ENCODE peak calls at places on chromosome 11, in four cellular contexts. One of them, this sample, is unnamed.

GRCh38 chr11:62044639-62045121 is 77.2 kb upstream of the FTH1 start:
- DNase-seq in stomach: no peak
- DNase-seq in HL-60: no peak
- DNase-seq in H1: no peak
- DNase-seq in this sample: no peak

GRCh38 chr11:106021181-106021966 is 666 bp downstream of the MSANTD4 start:
- DNase-seq in stomach: no peak
- DNase-seq in HL-60: no peak
- DNase-seq in H1: no peak
- DNase-seq in this sample: peak

GRCh38 chr11:73429121-73429740 is 53.0 kb downstream of the RELT start:
- DNase-seq in stomach: no peak
- DNase-seq in HL-60: no peak
- DNase-seq in H1: no peak
- DNase-seq in this sample: no peak

GRCh38 chr11:134506046-134506445 is 94.0 kb upstream of the B3GAT1 start:
- DNase-seq in stomach: no peak
- DNase-seq in HL-60: no peak
- DNase-seq in H1: no peak
- DNase-seq in this sample: no peak

GRCh38 chr11:92259861-92260260 is 35.2 kb downstream of the FAT3 start:
- DNase-seq in stomach: no peak
- DNase-seq in HL-60: no peak
- DNase-seq in H1: no peak
- DNase-seq in this sample: no peak

GRCh38 chr11:78039919-78040671 is 17.0 kb upstream of the KCTD14 start:
- DNase-seq in stomach: peak
- DNase-seq in HL-60: no peak
- DNase-seq in H1: no peak
- DNase-seq in this sample: peak

GRCh38 chr11:73267921-73268540 is 4.1 kb upstream of the P2RY6 start:
- DNase-seq in stomach: peak
- DNase-seq in HL-60: no peak
- DNase-seq in H1: no peak
- DNase-seq in this sample: no peak

GRCh38 chr11:70243912-70244652 is 26.4 kb upstream of the PPFIA1 start:
- DNase-seq in stomach: no peak
- DNase-seq in HL-60: no peak
- DNase-seq in H1: no peak
- DNase-seq in this sample: no peak

GRCh38 chr11:91872216-91872615 is 352.4 kb upstream of the FAT3 start:
- DNase-seq in stomach: no peak
- DNase-seq in HL-60: no peak
- DNase-seq in H1: no peak
- DNase-seq in this sample: no peak

GRCh38 chr11:92284107-92284506 is 59.5 kb downstream of the FAT3 start:
- DNase-seq in stomach: no peak
- DNase-seq in HL-60: no peak
- DNase-seq in H1: no peak
- DNase-seq in this sample: no peak

GRCh38 chr11:1863352-1864215 is 10.7 kb downstream of the LSP1 start:
- DNase-seq in stomach: peak
- DNase-seq in HL-60: no peak
- DNase-seq in H1: no peak
- DNase-seq in this sample: peak

GRCh38 chr11:125566235-125566634 is 3.0 kb upstream of the EI24 start:
- DNase-seq in stomach: no peak
- DNase-seq in HL-60: no peak
- DNase-seq in H1: no peak
- DNase-seq in this sample: no peak

GRCh38 chr11:105092255-105093239 is 47.0 kb downstream of the CARD18 start:
- DNase-seq in stomach: no peak
- DNase-seq in HL-60: no peak
- DNase-seq in H1: no peak
- DNase-seq in this sample: no peak

GRCh38 chr11:102347526-102348331 is 715 bp downstream of the BIRC2 start:
- DNase-seq in stomach: no peak
- DNase-seq in HL-60: peak
- DNase-seq in H1: no peak
- DNase-seq in this sample: no peak

GRCh38 chr11:84498016-84498415 is 1129.1 kb downstream of the DLG2 start:
- DNase-seq in stomach: no peak
- DNase-seq in HL-60: no peak
- DNase-seq in H1: no peak
- DNase-seq in this sample: no peak

GRCh38 chr11:132631956-132632355 is 900.3 kb downstream of the OPCML start:
- DNase-seq in stomach: no peak
- DNase-seq in HL-60: no peak
- DNase-seq in H1: no peak
- DNase-seq in this sample: no peak

GRCh38 chr11:128653828-128654231 is 40.0 kb upstream of the FLI1 start:
- DNase-seq in stomach: peak
- DNase-seq in HL-60: no peak
- DNase-seq in H1: peak
- DNase-seq in this sample: no peak

GRCh38 chr11:62048101-62048500 is 75.7 kb upstream of the INCENP start:
- DNase-seq in stomach: no peak
- DNase-seq in HL-60: no peak
- DNase-seq in H1: no peak
- DNase-seq in this sample: no peak

GRCh38 chr11:128630367-128631230 is 43.2 kb upstream of the ETS1 start:
- DNase-seq in stomach: peak
- DNase-seq in HL-60: peak
- DNase-seq in H1: peak
- DNase-seq in this sample: peak

GRCh38 chr11:38818720-38819119 is 2220.7 kb upstream of the RAG2 start:
- DNase-seq in stomach: no peak
- DNase-seq in HL-60: no peak
- DNase-seq in H1: no peak
- DNase-seq in this sample: no peak

GRCh38 chr11:68905421-68906360 is 2.0 kb downstream of the IGHMBP2 start:
- DNase-seq in stomach: no peak
- DNase-seq in HL-60: no peak
- DNase-seq in H1: no peak
- DNase-seq in this sample: no peak

GRCh38 chr11:125512106-125512505 is 16.0 kb upstream of the FEZ1 start:
- DNase-seq in stomach: no peak
- DNase-seq in HL-60: no peak
- DNase-seq in H1: no peak
- DNase-seq in this sample: no peak

GRCh38 chr11:69700278-69701140 is 3.3 kb downstream of the FGF19 start:
- DNase-seq in stomach: peak
- DNase-seq in HL-60: no peak
- DNase-seq in H1: peak
- DNase-seq in this sample: peak

GRCh38 chr11:13440100-13440855 is 22.7 kb downstream of the BTBD10 start:
- DNase-seq in stomach: no peak
- DNase-seq in HL-60: no peak
- DNase-seq in H1: no peak
- DNase-seq in this sample: no peak

GRCh38 chr11:12556788-12557384 is 117.3 kb upstream of the TEAD1 start:
- DNase-seq in stomach: peak
- DNase-seq in HL-60: no peak
- DNase-seq in H1: peak
- DNase-seq in this sample: no peak

GRCh38 chr11:17515443-17516176 is 28.6 kb downstream of the USH1C start:
- DNase-seq in stomach: no peak
- DNase-seq in HL-60: no peak
- DNase-seq in H1: no peak
- DNase-seq in this sample: no peak

GRCh38 chr11:128506999-128507591 is 80.3 kb downstream of the ETS1 start:
- DNase-seq in stomach: peak
- DNase-seq in HL-60: no peak
- DNase-seq in H1: no peak
- DNase-seq in this sample: no peak

GRCh38 chr11:62108017-62108750 is 15.6 kb upstream of the INCENP start:
- DNase-seq in stomach: no peak
- DNase-seq in HL-60: no peak
- DNase-seq in H1: no peak
- DNase-seq in this sample: peak

GRCh38 chr11:95977534-95978174 is 53.7 kb upstream of the MTMR2 start:
- DNase-seq in stomach: no peak
- DNase-seq in HL-60: no peak
- DNase-seq in H1: no peak
- DNase-seq in this sample: no peak

DNA sequence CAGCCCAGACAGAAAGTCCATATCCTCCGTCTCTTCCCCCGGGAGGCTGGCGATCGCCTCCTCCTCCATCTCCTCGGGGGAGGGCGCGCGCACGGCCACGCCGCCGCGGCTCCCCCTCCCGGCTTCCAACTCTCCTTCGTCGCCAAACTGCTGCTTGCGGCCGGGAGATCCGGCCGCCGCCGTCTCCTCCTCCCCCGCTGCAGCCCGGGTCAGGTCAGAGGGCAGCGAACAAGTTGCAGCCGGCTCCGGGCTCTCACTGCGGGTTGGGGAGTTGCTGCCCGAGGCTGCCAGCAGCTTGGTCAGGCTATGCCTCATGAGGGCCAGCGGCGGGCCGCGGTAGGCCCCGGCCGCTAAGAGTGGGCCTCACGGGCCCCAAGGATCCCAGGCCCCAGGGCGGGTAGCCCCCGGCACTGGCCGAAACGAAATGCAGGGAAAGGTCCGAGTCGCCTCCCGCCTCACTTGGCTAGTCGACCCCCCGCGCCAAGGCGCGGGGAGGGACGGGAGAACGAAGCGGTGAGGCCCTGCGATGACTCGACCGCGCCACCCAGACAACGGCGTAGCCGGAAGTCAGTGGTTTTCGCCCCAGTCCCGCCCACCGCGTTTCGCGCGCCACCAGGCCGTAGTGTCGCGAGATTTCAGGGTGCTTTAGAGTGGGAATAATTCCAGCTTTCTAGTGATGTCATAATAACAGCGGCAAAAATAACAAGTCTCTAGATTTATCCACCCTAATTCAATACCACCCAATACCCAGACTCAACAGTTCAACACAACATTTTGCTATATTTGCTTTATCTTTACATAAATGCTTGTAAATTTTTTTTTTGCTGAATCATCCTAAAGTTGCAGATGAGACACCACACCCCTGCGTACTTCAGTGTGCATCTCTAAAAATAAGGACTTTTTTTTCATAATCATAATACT is at the start of gene CREBZF:
- DNase-seq in stomach: peak
- DNase-seq in HL-60: peak
- DNase-seq in H1: peak
- DNase-seq in this sample: peak
- TF ChIP-seq POLR2AphosphoS5 in stomach: peak
- TF ChIP-seq POLR2AphosphoS5 in HL-60: peak
- TF ChIP-seq POLR2AphosphoS5 in H1: peak
- TF ChIP-seq POLR2AphosphoS5 in this sample: peak

GRCh38 chr11:56577621-56578020 is at the start of gene OR5M10:
- DNase-seq in stomach: no peak
- DNase-seq in HL-60: no peak
- DNase-seq in H1: no peak
- DNase-seq in this sample: no peak
- TF ChIP-seq POLR2AphosphoS5 in stomach: no peak
- TF ChIP-seq POLR2AphosphoS5 in HL-60: no peak
- TF ChIP-seq POLR2AphosphoS5 in H1: no peak
- TF ChIP-seq POLR2AphosphoS5 in this sample: no peak

GRCh38 chr11:121374286-121374985 is 77.7 kb upstream of the SORL1 start:
- DNase-seq in stomach: no peak
- DNase-seq in HL-60: no peak
- DNase-seq in H1: no peak
- DNase-seq in this sample: no peak
- TF ChIP-seq POLR2AphosphoS5 in stomach: no peak
- TF ChIP-seq POLR2AphosphoS5 in HL-60: no peak
- TF ChIP-seq POLR2AphosphoS5 in H1: no peak
- TF ChIP-seq POLR2AphosphoS5 in this sample: no peak

GRCh38 chr11:7603031-7603781 is 70.1 kb downstream of the CYB5R2 start:
- DNase-seq in stomach: no peak
- DNase-seq in HL-60: no peak
- DNase-seq in H1: no peak
- DNase-seq in this sample: no peak

GRCh38 chr11:7606496-7606895 is 66.8 kb downstream of the CYB5R2 start:
- DNase-seq in stomach: no peak
- DNase-seq in HL-60: no peak
- DNase-seq in H1: no peak
- DNase-seq in this sample: no peak

GRCh38 chr11:7609015-7609414 is 64.3 kb downstream of the CYB5R2 start:
- DNase-seq in stomach: no peak
- DNase-seq in HL-60: no peak
- DNase-seq in H1: no peak
- DNase-seq in this sample: no peak

GRCh38 chr11:7604331-7604973 is 68.8 kb downstream of the CYB5R2 start:
- DNase-seq in stomach: no peak
- DNase-seq in HL-60: no peak
- DNase-seq in H1: no peak
- DNase-seq in this sample: no peak

DNA sequence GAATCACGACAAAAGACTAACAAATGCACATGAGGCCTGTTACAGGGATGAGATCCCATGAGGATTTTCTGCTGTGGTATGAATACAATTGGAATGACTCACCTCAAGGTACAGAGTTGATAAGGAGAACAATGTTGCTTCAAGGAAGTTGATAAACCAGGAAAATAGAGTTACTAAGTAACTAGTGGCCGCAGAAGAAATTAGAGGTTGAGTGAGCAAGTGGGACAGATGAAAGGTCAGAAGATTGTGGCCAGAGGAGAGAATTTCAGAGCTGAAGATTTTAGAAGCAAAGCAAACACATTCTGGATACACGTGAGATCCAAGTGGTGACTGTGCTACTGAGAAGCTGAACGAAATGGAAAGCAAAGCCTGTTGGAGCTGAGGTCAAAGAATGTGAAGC is 67.8 kb downstream of the CYB5R2 start:
- DNase-seq in stomach: peak
- DNase-seq in HL-60: no peak
- DNase-seq in H1: no peak
- DNase-seq in this sample: no peak
- TF ChIP-seq POLR2AphosphoS5 in stomach: peak
- TF ChIP-seq POLR2AphosphoS5 in HL-60: no peak
- TF ChIP-seq POLR2AphosphoS5 in H1: no peak
- TF ChIP-seq POLR2AphosphoS5 in this sample: no peak

GRCh38 chr11:87194985-87195820 is 157.5 kb downstream of the TMEM135 start:
- DNase-seq in stomach: no peak
- DNase-seq in HL-60: no peak
- DNase-seq in H1: no peak
- DNase-seq in this sample: no peak
- TF ChIP-seq POLR2AphosphoS5 in stomach: no peak
- TF ChIP-seq POLR2AphosphoS5 in HL-60: no peak
- TF ChIP-seq POLR2AphosphoS5 in H1: no peak
- TF ChIP-seq POLR2AphosphoS5 in this sample: no peak

GRCh38 chr11:34351687-34352469 is 5.9 kb downstream of the ABTB2 start:
- DNase-seq in stomach: no peak
- DNase-seq in HL-60: no peak
- DNase-seq in H1: no peak
- DNase-seq in this sample: no peak
- TF ChIP-seq POLR2AphosphoS5 in stomach: no peak
- TF ChIP-seq POLR2AphosphoS5 in HL-60: no peak
- TF ChIP-seq POLR2AphosphoS5 in H1: no peak
- TF ChIP-seq POLR2AphosphoS5 in this sample: no peak

DNA sequence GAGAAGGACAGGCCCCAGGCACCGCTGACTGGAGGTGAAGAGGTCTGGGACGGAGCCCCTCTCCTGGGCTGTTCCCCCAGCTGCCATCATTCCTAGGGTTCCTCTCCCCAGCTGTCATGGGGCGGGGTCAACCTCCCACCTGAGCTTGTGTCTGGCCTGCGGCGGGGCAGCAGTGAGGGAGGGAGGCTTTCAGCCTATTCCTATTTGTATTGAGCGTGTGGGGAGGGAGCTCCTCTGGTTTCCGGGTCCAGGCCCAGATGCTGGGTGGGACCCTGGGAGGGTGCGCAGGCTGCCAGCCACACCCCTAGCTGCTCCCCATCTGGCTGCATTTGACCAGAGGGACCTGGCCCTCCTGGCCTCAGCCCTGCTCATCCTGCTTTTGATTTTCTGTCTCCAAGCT is 13.7 kb downstream of the TSPAN4 start:
- DNase-seq in stomach: no peak
- DNase-seq in HL-60: no peak
- DNase-seq in H1: peak
- DNase-seq in this sample: no peak
- TF ChIP-seq POLR2AphosphoS5 in stomach: no peak
- TF ChIP-seq POLR2AphosphoS5 in HL-60: no peak
- TF ChIP-seq POLR2AphosphoS5 in H1: no peak
- TF ChIP-seq POLR2AphosphoS5 in this sample: no peak